ENCODE peak calls at places on chromosomes 5 and 9, in ten cellular contexts. U is lung, V is heart left ventricle, I is spleen, E is adrenal gland, C is HCT116, T is Panc1, P is cardiac muscle cell, F is endodermal cell, M is mammary epithelial cell. K is an unnamed sample. For H3K36me3, the result is how much of the 10 kb centered on the place peaks cover.

GRCh38 chr9:14263707-14264483 is 50.0 kb downstream of the NFIB start:
- DNase-seq in M (no peak), F (no peak), V (no peak), T (no peak), U (no peak), E (no peak), P (no peak), I (no peak), C (no peak), K (no peak)

GRCh38 chr9:121748080-121748479 is 96.6 kb downstream of the DAB2IP start:
- DNase-seq in P (no peak), E (no peak), V (no peak), T (no peak), U (no peak), I (no peak), C (no peak), M (peak), F (no peak), K (no peak)

GRCh38 chr5:66344544-66344943 is 200.4 kb downstream of the SREK1 start:
- DNase-seq in M (no peak), C (no peak), E (no peak), I (no peak), F (no peak), P (no peak), U (no peak), V (no peak), T (no peak), K (no peak)

GRCh38 chr9:129221233-129221632 is 43.2 kb upstream of the IER5L start:
- DNase-seq in I (no peak), C (no peak), F (no peak), U (no peak), T (no peak), E (no peak), V (no peak), P (no peak), M (no peak), K (no peak)

GRCh38 chr9:15693701-15694100 is 140.9 kb downstream of the CCDC171 start:
- DNase-seq in E (no peak), I (no peak), V (no peak), F (no peak), M (no peak), C (no peak), P (no peak), U (no peak), T (no peak), K (no peak)

GRCh38 chr5:136047858-136048257 is 19.1 kb downstream of the TGFBI start:
- DNase-seq in V (peak), E (no peak), F (peak), M (no peak), T (no peak), P (no peak), I (peak), C (no peak), U (no peak), K (no peak)

GRCh38 chr5:943201-943873 is 50.7 kb downstream of the TRIP13 start:
- DNase-seq in T (no peak), M (no peak), V (no peak), P (no peak), E (no peak), I (no peak), U (no peak), F (no peak), C (no peak), K (no peak)

GRCh38 chr5:155767480-155767879 is 559.5 kb upstream of the SGCD start:
- DNase-seq in P (no peak), V (no peak), C (no peak), E (no peak), U (no peak), F (no peak), I (no peak), M (no peak), T (no peak), K (no peak)

GRCh38 chr9:80320916-80321315 is 749.2 kb downstream of the TLE4 start:
- DNase-seq in F (no peak), P (no peak), E (no peak), C (no peak), V (no peak), U (no peak), I (no peak), M (peak), T (no peak), K (no peak)

GRCh38 chr5:37665889-37666288 is 174.0 kb downstream of the GDNF start:
- DNase-seq in P (peak), M (no peak), V (peak), F (no peak), I (peak), E (peak), C (peak), U (peak), T (no peak), K (no peak)

GRCh38 chr9:70121818-70122436 is 78.3 kb downstream of the MAMDC2 start:
- DNase-seq in F (no peak), M (peak), T (no peak), V (no peak), E (no peak), I (no peak), P (no peak), U (no peak), C (no peak), K (no peak)

GRCh38 chr5:103016167-103016566 is 103.8 kb downstream of the GIN1 start:
- DNase-seq in M (no peak), U (no peak), I (no peak), F (no peak), V (no peak), P (no peak), T (no peak), E (no peak), C (no peak), K (no peak)
- H3K36me3 ChIP-seq in M (under half), U (under half), I (under half), F (under half), V (under half), P (under half), T (under half), E (under half), C (under half), K (under half)

DNA sequence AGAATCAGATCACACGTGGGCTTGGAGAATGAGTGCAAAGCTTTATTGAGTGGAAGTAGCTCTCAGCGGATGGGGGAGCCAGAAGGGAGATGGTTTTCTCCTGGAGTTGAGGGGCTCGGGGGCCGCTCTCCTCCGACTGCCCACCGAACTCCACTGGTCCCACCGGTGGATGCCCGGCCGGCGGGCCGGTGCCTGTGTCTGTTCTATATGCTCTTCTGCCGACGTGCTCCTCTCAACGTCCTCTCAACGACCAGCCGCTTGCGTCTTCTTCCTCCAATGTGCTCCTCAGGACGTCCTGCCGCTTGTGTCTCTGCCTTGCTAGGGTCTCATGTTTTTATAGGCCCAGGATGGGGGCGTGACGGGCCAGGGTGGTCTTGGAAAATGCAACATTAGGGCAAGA is 161.9 kb downstream of the MUSK start:
- DNase-seq in C (no peak), I (no peak), P (no peak), U (no peak), M (no peak), V (no peak), F (no peak), E (no peak), T (no peak), K (no peak)
- H3K36me3 ChIP-seq in C (under half), I (under half), P (under half), U (under half), M (under half), V (under half), F (under half), E (under half), T (under half), K (under half)

GRCh38 chr9:2620876-2621677 is 510 bp upstream of the VLDLR start:
- DNase-seq in U (peak), C (no peak), M (peak), E (peak), I (peak), V (peak), P (peak), F (peak), T (no peak), K (peak)
- H3K36me3 ChIP-seq in U (under half), C (under half), M (under half), E (under half), I (under half), V (under half), P (under half), F (under half), T (under half), K (under half)

GRCh38 chr9:127438394-127438793 is 12.8 kb downstream of the RPL12 start:
- DNase-seq in U (no peak), I (no peak), P (no peak), C (no peak), E (no peak), M (no peak), T (no peak), F (no peak), V (no peak), K (no peak)
- H3K36me3 ChIP-seq in U (under half), I (half or more), P (half or more), C (under half), E (under half), M (half or more), T (under half), F (half or more), V (under half), K (half or more)